ENCODE peak calls at places on chromosomes 2 and 18, in six cellular contexts. One of them, this sample, is unnamed.

GRCh38 chr18:5628512-5629255 is 84.9 kb upstream of the EPB41L3 start:
- DNase-seq in lower lobe of right lung: peak; percentile 76
- DNase-seq in hepatocyte: peak; percentile 70
- DNase-seq in left ventricle myocardium inferior: peak; percentile 41
- DNase-seq in fibroblast of villous mesenchyme: peak; percentile 5
- DNase-seq in fibroblast of mammary gland: peak; percentile 43
- DNase-seq in this sample: peak; percentile 31

GRCh38 chr2:234444888-234445287 is 52.0 kb downstream of the ARL4C start:
- DNase-seq in fibroblast of mammary gland: peak; percentile 59
- DNase-seq in left ventricle myocardium inferior: peak; percentile 24
- DNase-seq in fibroblast of villous mesenchyme: peak; percentile 93
- DNase-seq in hepatocyte: no peak
- DNase-seq in lower lobe of right lung: no peak
- DNase-seq in this sample: peak; percentile 81

GRCh38 chr2:206092297-206092696 is 6.3 kb upstream of the INO80D start:
- DNase-seq in fibroblast of villous mesenchyme: no peak
- DNase-seq in hepatocyte: no peak
- DNase-seq in left ventricle myocardium inferior: no peak
- DNase-seq in fibroblast of mammary gland: no peak
- DNase-seq in lower lobe of right lung: no peak
- DNase-seq in this sample: no peak

GRCh38 chr2:604385-604784 is 72.8 kb downstream of the TMEM18 start:
- DNase-seq in left ventricle myocardium inferior: no peak
- DNase-seq in fibroblast of villous mesenchyme: no peak
- DNase-seq in lower lobe of right lung: no peak
- DNase-seq in fibroblast of mammary gland: no peak
- DNase-seq in hepatocyte: no peak
- DNase-seq in this sample: no peak

GRCh38 chr2:8966123-8966908 is 37.2 kb downstream of the MBOAT2 start:
- DNase-seq in left ventricle myocardium inferior: no peak
- DNase-seq in lower lobe of right lung: no peak
- DNase-seq in hepatocyte: no peak
- DNase-seq in fibroblast of villous mesenchyme: no peak
- DNase-seq in fibroblast of mammary gland: peak; percentile 53
- DNase-seq in this sample: peak; percentile 52

GRCh38 chr2:40200516-40200915 is 251.4 kb downstream of the SLC8A1 start:
- DNase-seq in fibroblast of villous mesenchyme: no peak
- DNase-seq in left ventricle myocardium inferior: no peak
- DNase-seq in fibroblast of mammary gland: peak; percentile 50
- DNase-seq in hepatocyte: no peak
- DNase-seq in lower lobe of right lung: no peak
- DNase-seq in this sample: peak; percentile 51

GRCh38 chr18:21242141-21243040 is at the start of gene GREB1L:
- DNase-seq in lower lobe of right lung: peak; percentile 51
- DNase-seq in hepatocyte: peak; percentile 90
- DNase-seq in fibroblast of villous mesenchyme: peak; percentile 48
- DNase-seq in fibroblast of mammary gland: peak; percentile 59
- DNase-seq in left ventricle myocardium inferior: peak; percentile 61
- DNase-seq in this sample: peak; percentile 58

GRCh38 chr2:221203138-221203537 is 369.0 kb downstream of the EPHA4 start:
- DNase-seq in hepatocyte: no peak
- DNase-seq in left ventricle myocardium inferior: no peak
- DNase-seq in fibroblast of villous mesenchyme: no peak
- DNase-seq in lower lobe of right lung: no peak
- DNase-seq in fibroblast of mammary gland: no peak
- DNase-seq in this sample: no peak

GRCh38 chr2:176083796-176084261 is at the start of gene EVX2:
- DNase-seq in left ventricle myocardium inferior: no peak
- DNase-seq in fibroblast of mammary gland: no peak
- DNase-seq in hepatocyte: no peak
- DNase-seq in fibroblast of villous mesenchyme: no peak
- DNase-seq in lower lobe of right lung: no peak
- DNase-seq in this sample: no peak

GRCh38 chr2:26184555-26185303 is 11.8 kb downstream of the GAREM2 start:
- DNase-seq in hepatocyte: peak; percentile 93
- DNase-seq in left ventricle myocardium inferior: peak; percentile 86
- DNase-seq in fibroblast of mammary gland: peak; percentile 77
- DNase-seq in lower lobe of right lung: peak; percentile 92
- DNase-seq in fibroblast of villous mesenchyme: peak; percentile 86
- DNase-seq in this sample: peak; percentile 82

GRCh38 chr2:102061962-102062795 is 70.4 kb downstream of the IL1R2 start:
- DNase-seq in hepatocyte: no peak
- DNase-seq in left ventricle myocardium inferior: peak; percentile 36
- DNase-seq in fibroblast of mammary gland: peak; percentile 98
- DNase-seq in fibroblast of villous mesenchyme: peak; percentile 82
- DNase-seq in lower lobe of right lung: no peak
- DNase-seq in this sample: peak; percentile 82

DNA sequence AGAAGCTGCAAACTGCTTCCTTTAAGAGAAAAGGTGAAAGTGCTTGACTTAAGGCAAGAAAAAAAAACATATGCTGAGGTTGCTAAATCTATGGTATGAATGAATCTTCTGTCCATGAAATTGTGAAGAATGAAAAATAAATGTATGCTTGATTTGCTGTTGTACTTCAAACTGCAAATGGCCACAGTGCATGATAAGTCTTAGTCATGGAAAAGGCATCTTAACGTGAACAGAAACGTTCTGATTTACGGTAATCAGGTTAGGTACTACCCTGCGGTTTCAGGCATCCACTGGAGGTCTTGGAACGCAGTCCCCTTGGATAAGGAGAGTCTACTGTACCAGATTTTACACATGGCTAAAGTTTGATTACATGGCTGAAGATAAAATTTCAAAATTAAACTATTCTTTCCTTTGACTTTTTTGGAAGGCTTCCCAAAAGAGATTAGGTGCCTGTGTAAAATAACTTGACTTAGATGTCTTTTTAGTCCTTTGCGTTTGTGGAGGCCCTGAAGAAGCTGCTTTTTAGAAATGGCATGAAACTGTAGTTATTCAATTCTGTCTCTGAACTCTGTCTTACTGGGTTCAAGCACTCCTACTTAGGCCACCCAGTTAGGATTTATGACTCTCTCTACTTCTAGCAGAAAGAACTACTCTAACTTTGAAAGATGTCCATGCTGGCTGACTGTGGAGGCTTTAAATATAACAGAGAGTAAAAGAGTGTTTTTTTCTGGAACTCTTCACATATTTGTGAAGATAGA is 35.9 kb upstream of the SCN9A start:
- DNase-seq in fibroblast of villous mesenchyme: peak; percentile 21
- DNase-seq in hepatocyte: no peak
- DNase-seq in fibroblast of mammary gland: peak; percentile 45
- DNase-seq in left ventricle myocardium inferior: no peak
- DNase-seq in lower lobe of right lung: no peak
- DNase-seq in this sample: peak; percentile 55
- H3K4me3 ChIP-seq in fibroblast of villous mesenchyme: no peak overlapping the region
- H3K4me3 ChIP-seq in hepatocyte: no peak overlapping the region
- H3K4me3 ChIP-seq in fibroblast of mammary gland: no peak overlapping the region
- H3K4me3 ChIP-seq in left ventricle myocardium inferior: no peak overlapping the region
- H3K4me3 ChIP-seq in lower lobe of right lung: no peak overlapping the region
- H3K4me3 ChIP-seq in this sample: no peak overlapping the region

GRCh38 chr18:75045249-75045648 is 163.7 kb downstream of the PTGR3 start:
- DNase-seq in fibroblast of villous mesenchyme: no peak
- DNase-seq in lower lobe of right lung: no peak
- DNase-seq in fibroblast of mammary gland: no peak
- DNase-seq in hepatocyte: no peak
- DNase-seq in left ventricle myocardium inferior: no peak
- DNase-seq in this sample: no peak

GRCh38 chr18:75043478-75043877 is 165.5 kb downstream of the PTGR3 start:
- DNase-seq in left ventricle myocardium inferior: no peak
- DNase-seq in fibroblast of mammary gland: no peak
- DNase-seq in lower lobe of right lung: no peak
- DNase-seq in hepatocyte: no peak
- DNase-seq in fibroblast of villous mesenchyme: no peak
- DNase-seq in this sample: no peak

GRCh38 chr18:75044791-75045190 is 164.1 kb downstream of the PTGR3 start:
- DNase-seq in fibroblast of mammary gland: no peak
- DNase-seq in left ventricle myocardium inferior: no peak
- DNase-seq in fibroblast of villous mesenchyme: no peak
- DNase-seq in lower lobe of right lung: no peak
- DNase-seq in hepatocyte: no peak
- DNase-seq in this sample: no peak

GRCh38 chr18:75044296-75044695 is 164.6 kb downstream of the PTGR3 start:
- DNase-seq in lower lobe of right lung: no peak
- DNase-seq in left ventricle myocardium inferior: no peak
- DNase-seq in hepatocyte: no peak
- DNase-seq in fibroblast of mammary gland: no peak
- DNase-seq in fibroblast of villous mesenchyme: no peak
- DNase-seq in this sample: no peak

GRCh38 chr18:75041586-75041985 is 167.4 kb downstream of the PTGR3 start:
- DNase-seq in left ventricle myocardium inferior: no peak
- DNase-seq in fibroblast of villous mesenchyme: peak; percentile 29
- DNase-seq in lower lobe of right lung: no peak
- DNase-seq in hepatocyte: no peak
- DNase-seq in fibroblast of mammary gland: peak; percentile 49
- DNase-seq in this sample: peak; percentile 53
- TF ChIP-seq CTCF in left ventricle myocardium inferior: peak; percentile 55
- TF ChIP-seq CTCF in fibroblast of villous mesenchyme: peak; percentile 47
- TF ChIP-seq CTCF in lower lobe of right lung: peak; percentile 29
- TF ChIP-seq CTCF in hepatocyte: no peak
- TF ChIP-seq CTCF in fibroblast of mammary gland: peak; percentile 51
- TF ChIP-seq CTCF in this sample: peak; percentile 34

GRCh38 chr2:44934962-44935853 is 6.3 kb upstream of the SIX3 start:
- DNase-seq in hepatocyte: no peak
- DNase-seq in left ventricle myocardium inferior: no peak
- DNase-seq in fibroblast of villous mesenchyme: no peak
- DNase-seq in fibroblast of mammary gland: no peak
- DNase-seq in lower lobe of right lung: peak; percentile 35
- DNase-seq in this sample: no peak

GRCh38 chr2:44933434-44933951 is 8.0 kb upstream of the SIX3 start:
- DNase-seq in hepatocyte: no peak
- DNase-seq in lower lobe of right lung: no peak
- DNase-seq in fibroblast of mammary gland: no peak
- DNase-seq in left ventricle myocardium inferior: no peak
- DNase-seq in fibroblast of villous mesenchyme: no peak
- DNase-seq in this sample: no peak

GRCh38 chr2:44934521-44934961 is 7.0 kb upstream of the SIX3 start:
- DNase-seq in hepatocyte: no peak
- DNase-seq in lower lobe of right lung: no peak
- DNase-seq in fibroblast of mammary gland: no peak
- DNase-seq in fibroblast of villous mesenchyme: no peak
- DNase-seq in left ventricle myocardium inferior: no peak
- DNase-seq in this sample: no peak

GRCh38 chr2:44932564-44933392 is 8.7 kb upstream of the SIX3 start:
- DNase-seq in fibroblast of mammary gland: no peak
- DNase-seq in lower lobe of right lung: no peak
- DNase-seq in left ventricle myocardium inferior: no peak
- DNase-seq in fibroblast of villous mesenchyme: no peak
- DNase-seq in hepatocyte: no peak
- DNase-seq in this sample: no peak

GRCh38 chr2:44934024-44934423 is 7.5 kb upstream of the SIX3 start:
- DNase-seq in fibroblast of villous mesenchyme: no peak
- DNase-seq in lower lobe of right lung: no peak
- DNase-seq in fibroblast of mammary gland: no peak
- DNase-seq in hepatocyte: no peak
- DNase-seq in left ventricle myocardium inferior: no peak
- DNase-seq in this sample: no peak
- H3K4me3 ChIP-seq in fibroblast of villous mesenchyme: no peak overlapping the region
- H3K4me3 ChIP-seq in lower lobe of right lung: no peak overlapping the region
- H3K4me3 ChIP-seq in fibroblast of mammary gland: no peak overlapping the region
- H3K4me3 ChIP-seq in hepatocyte: no peak overlapping the region
- H3K4me3 ChIP-seq in left ventricle myocardium inferior: peak overlapping the region; percentile 45
- H3K4me3 ChIP-seq in this sample: no peak overlapping the region

GRCh38 chr2:223837290-223838061 is at the start of gene AP1S3:
- DNase-seq in lower lobe of right lung: peak; percentile 87
- DNase-seq in left ventricle myocardium inferior: peak; percentile 58
- DNase-seq in hepatocyte: peak; percentile 90
- DNase-seq in fibroblast of mammary gland: peak; percentile 37
- DNase-seq in fibroblast of villous mesenchyme: peak; percentile 32
- DNase-seq in this sample: peak; percentile 56
- TF ChIP-seq CTCF in lower lobe of right lung: no peak
- TF ChIP-seq CTCF in left ventricle myocardium inferior: no peak
- TF ChIP-seq CTCF in hepatocyte: peak; percentile 2
- TF ChIP-seq CTCF in fibroblast of mammary gland: no peak
- TF ChIP-seq CTCF in fibroblast of villous mesenchyme: no peak
- TF ChIP-seq CTCF in this sample: no peak

DNA sequence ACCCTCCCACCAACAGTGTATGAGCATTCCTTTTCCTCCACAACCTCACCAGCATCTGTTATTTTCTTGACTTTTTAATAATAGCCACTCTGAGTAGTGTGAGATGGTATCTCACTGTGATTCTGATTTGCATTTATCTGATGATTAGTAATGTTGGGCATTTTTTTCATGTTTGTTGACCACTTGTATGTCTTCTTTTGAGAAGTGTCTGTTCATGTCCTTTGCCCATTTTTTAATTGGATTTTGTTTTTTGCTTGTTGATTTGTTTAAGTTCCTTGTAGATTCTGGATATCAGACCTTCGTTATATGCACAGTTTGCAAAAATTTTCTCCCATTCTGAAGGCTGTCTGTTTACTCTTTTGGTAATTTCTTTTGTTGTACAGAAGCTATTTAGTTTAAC is 59.1 kb downstream of the SP100 start:
- DNase-seq in left ventricle myocardium inferior: no peak
- DNase-seq in hepatocyte: no peak
- DNase-seq in lower lobe of right lung: no peak
- DNase-seq in fibroblast of villous mesenchyme: no peak
- DNase-seq in fibroblast of mammary gland: no peak
- DNase-seq in this sample: no peak
- H3K4me3 ChIP-seq in left ventricle myocardium inferior: no peak overlapping the region
- H3K4me3 ChIP-seq in hepatocyte: no peak overlapping the region
- H3K4me3 ChIP-seq in lower lobe of right lung: no peak overlapping the region
- H3K4me3 ChIP-seq in fibroblast of villous mesenchyme: no peak overlapping the region
- H3K4me3 ChIP-seq in fibroblast of mammary gland: no peak overlapping the region
- H3K4me3 ChIP-seq in this sample: no peak overlapping the region

GRCh38 chr18:10490401-10491289 is 35.2 kb upstream of the NAPG start:
- DNase-seq in fibroblast of villous mesenchyme: no peak
- DNase-seq in hepatocyte: peak; percentile 64
- DNase-seq in fibroblast of mammary gland: no peak
- DNase-seq in left ventricle myocardium inferior: no peak
- DNase-seq in lower lobe of right lung: no peak
- DNase-seq in this sample: no peak
- TF ChIP-seq CTCF in fibroblast of villous mesenchyme: no peak
- TF ChIP-seq CTCF in hepatocyte: peak; percentile 28
- TF ChIP-seq CTCF in fibroblast of mammary gland: no peak
- TF ChIP-seq CTCF in left ventricle myocardium inferior: peak; percentile 41
- TF ChIP-seq CTCF in lower lobe of right lung: peak; percentile 19
- TF ChIP-seq CTCF in this sample: no peak

GRCh38 chr2:162072181-162072702 is 1.8 kb downstream of the DPP4 start:
- DNase-seq in hepatocyte: no peak
- DNase-seq in fibroblast of mammary gland: peak; percentile 72
- DNase-seq in lower lobe of right lung: no peak
- DNase-seq in left ventricle myocardium inferior: no peak
- DNase-seq in fibroblast of villous mesenchyme: peak; percentile 96
- DNase-seq in this sample: peak; percentile 83

GRCh38 chr2:162073776-162074578 is at the start of gene DPP4:
- DNase-seq in fibroblast of villous mesenchyme: no peak
- DNase-seq in left ventricle myocardium inferior: peak; percentile 34
- DNase-seq in fibroblast of mammary gland: peak; percentile 20
- DNase-seq in hepatocyte: peak; percentile 87
- DNase-seq in lower lobe of right lung: peak; percentile 65
- DNase-seq in this sample: peak; percentile 36

GRCh38 chr2:162074579-162074922 is 536 bp upstream of the DPP4 start:
- DNase-seq in hepatocyte: no peak
- DNase-seq in fibroblast of villous mesenchyme: no peak
- DNase-seq in lower lobe of right lung: no peak
- DNase-seq in fibroblast of mammary gland: peak; percentile 48
- DNase-seq in left ventricle myocardium inferior: no peak
- DNase-seq in this sample: no peak

GRCh38 chr2:162074937-162075688 is 1.1 kb upstream of the DPP4 start:
- DNase-seq in left ventricle myocardium inferior: no peak
- DNase-seq in hepatocyte: no peak
- DNase-seq in fibroblast of mammary gland: peak; percentile 94
- DNase-seq in lower lobe of right lung: no peak
- DNase-seq in fibroblast of villous mesenchyme: no peak
- DNase-seq in this sample: no peak

GRCh38 chr2:162072976-162073775 is 839 bp downstream of the DPP4 start:
- DNase-seq in hepatocyte: no peak
- DNase-seq in fibroblast of mammary gland: peak; percentile 30
- DNase-seq in fibroblast of villous mesenchyme: peak; percentile 44
- DNase-seq in left ventricle myocardium inferior: peak; percentile 20
- DNase-seq in lower lobe of right lung: peak; percentile 46
- DNase-seq in this sample: peak; percentile 48
- H3K4me3 ChIP-seq in hepatocyte: peak overlapping the region; percentile 33
- H3K4me3 ChIP-seq in fibroblast of mammary gland: peak overlapping the region; percentile 81
- H3K4me3 ChIP-seq in fibroblast of villous mesenchyme: peak overlapping the region; percentile 91
- H3K4me3 ChIP-seq in left ventricle myocardium inferior: peak overlapping the region; percentile 78
- H3K4me3 ChIP-seq in lower lobe of right lung: peak overlapping the region; percentile 64
- H3K4me3 ChIP-seq in this sample: peak overlapping the region; percentile 77